ENCODE peak calls at places on chromosomes 12 and 14, in six cellular contexts. R, L, V, S, X and M are unnamed samples.

GRCh38 chr12:5809586-5809985 is 135.5 kb downstream of the ANO2 start:
- DNase-seq in L (no peak), V (no peak), S (no peak), R (no peak), X (no peak), M (no peak)

GRCh38 chr12:50504798-50505385 is at the start of gene DIP2B:
- DNase-seq in V (peak), L (peak), X (peak), S (peak), R (peak), M (peak)

GRCh38 chr12:124478416-124478815 is 89.0 kb downstream of the NCOR2 start:
- DNase-seq in V (no peak), X (no peak), S (no peak), R (no peak), L (no peak), M (no peak)

GRCh38 chr14:75232597-75232996 is 46.0 kb upstream of the FOS start:
- DNase-seq in R (no peak), V (no peak), X (peak), S (no peak), L (no peak), M (no peak)

GRCh38 chr12:127531561-127531960 is 735.4 kb upstream of the TMEM132C start:
- DNase-seq in L (no peak), S (no peak), V (no peak), X (no peak), R (no peak), M (no peak)

GRCh38 chr12:106386836-106387555 is 29.4 kb downstream of the POLR3B start:
- DNase-seq in X (no peak), R (no peak), S (no peak), L (no peak), V (peak), M (no peak)

GRCh38 chr12:121577443-121578180 is 3.2 kb downstream of the KDM2B start:
- DNase-seq in L (no peak), X (no peak), V (no peak), S (peak), R (no peak), M (peak)

GRCh38 chr12:4819654-4820053 is 90.1 kb upstream of the KCNA1 start:
- DNase-seq in L (no peak), X (no peak), S (no peak), R (no peak), V (peak), M (no peak)

GRCh38 chr14:99982449-99983250 is 82.6 kb upstream of the EVL start:
- DNase-seq in R (peak), S (peak), X (peak), V (peak), L (peak), M (peak)

GRCh38 chr14:51293149-51293925 is 53.3 kb downstream of the TMX1 start:
- DNase-seq in R (no peak), X (no peak), V (peak), S (no peak), L (no peak), M (no peak)

GRCh38 chr12:68646484-68646883 is 35.8 kb downstream of the RAP1B start:
- DNase-seq in V (no peak), S (no peak), L (no peak), X (no peak), R (no peak), M (no peak)

GRCh38 chr12:126747530-126748149 is 1519.3 kb upstream of the TMEM132C start:
- DNase-seq in X (peak), L (peak), R (peak), V (peak), S (peak), M (peak)

GRCh38 chr14:64707661-64708060 is 3.4 kb downstream of the PLEKHG3 start:
- DNase-seq in L (no peak), R (no peak), V (peak), X (no peak), S (no peak), M (no peak)

GRCh38 chr14:68552597-68552996 is 240.3 kb downstream of the ZFP36L1 start:
- DNase-seq in L (no peak), S (no peak), X (no peak), V (no peak), R (no peak), M (peak)

GRCh38 chr12:88585054-88585453 is 4.8 kb upstream of the KITLG start:
- DNase-seq in V (no peak), X (no peak), R (no peak), L (no peak), S (no peak), M (no peak)

GRCh38 chr12:111578276-111578970 is 20.7 kb downstream of the ATXN2 start:
- DNase-seq in S (peak), V (peak), X (no peak), R (no peak), L (no peak), M (peak)

GRCh38 chr12:132921685-132922084 is 34.3 kb upstream of the CHFR start:
- DNase-seq in V (no peak), X (no peak), L (no peak), S (no peak), R (peak), M (no peak)

GRCh38 chr12:2640709-2641108 is 154.1 kb upstream of the FKBP4 start:
- DNase-seq in V (peak), R (peak), S (peak), X (no peak), L (peak), M (peak)